ENCODE peak calls at places on chromosomes 5 and 9, in eight cellular contexts. E is heart left ventricle; X is psoas muscle; V is naive thymus-derived CD4-positive, alpha-beta T cell; F is RWPE2; Q is right lobe of liver; Z is mammary epithelial cell; H is SJSA1. J is an unnamed sample.
A peak's percentile ranks its signal among the peaks of the same experiment; 100 is the strongest.

GRCh38 chr9:114467226-114467750 is 38.0 kb downstream of the WHRN start:
- DNase-seq in E (no peak), X (no peak), V (no peak), F (no peak), Q (no peak), Z (no peak), H (no peak), J (no peak)

GRCh38 chr5:147675168-147675567 is 107.4 kb downstream of the JAKMIP2 start:
- DNase-seq in E (no peak), X (no peak), V (no peak), F (no peak), Q (no peak), Z (no peak), H (no peak), J (no peak)

GRCh38 chr9:122217640-122218039 is 11.1 kb downstream of the LHX6 start:
- DNase-seq in E (no peak), X (no peak), V (no peak), F (no peak), Q (no peak), Z (no peak), H (no peak), J (no peak)

GRCh38 chr9:13268469-13268868 is 11.0 kb downstream of the MPDZ start:
- DNase-seq in E (no peak), X (no peak), V (no peak), F (no peak), Q (no peak), Z (no peak), H (no peak), J (no peak)

GRCh38 chr9:88197781-88198345 is 59.6 kb upstream of the SPATA31C2 start:
- DNase-seq in E (no peak), X (no peak), V (no peak), F (no peak), Q (no peak), Z (peak; percentile 61), H (peak; percentile 75), J (peak; percentile 51)

GRCh38 chr5:91176288-91177016 is 206.7 kb downstream of the ARRDC3 start:
- DNase-seq in E (no peak), X (no peak), V (no peak), F (no peak), Q (no peak), Z (no peak), H (no peak), J (no peak)

GRCh38 chr9:127011772-127012171 is 97.2 kb downstream of the RALGPS1 start:
- DNase-seq in E (no peak), X (no peak), V (no peak), F (no peak), Q (no peak), Z (no peak), H (no peak), J (no peak)

GRCh38 chr5:155049569-155050383 is 36.2 kb downstream of the KIF4B start:
- DNase-seq in E (no peak), X (no peak), V (no peak), F (no peak), Q (no peak), Z (peak; percentile 9), H (no peak), J (no peak)

GRCh38 chr5:124746916-124747769 is 704 bp upstream of the ZNF608 start:
- DNase-seq in E (peak; percentile 82), X (peak; percentile 87), V (no peak), F (no peak), Q (peak; percentile 78), Z (peak; percentile 65), H (peak; percentile 71), J (peak; percentile 49)

GRCh38 chr9:126607731-126608130 is 6.0 kb upstream of the LMX1B start:
- DNase-seq in E (no peak), X (no peak), V (no peak), F (peak; percentile 20), Q (no peak), Z (no peak), H (no peak), J (no peak)

GRCh38 chr9:93136011-93136440 is 2.0 kb upstream of the NINJ1 start:
- DNase-seq in E (no peak), X (peak; percentile 69), V (no peak), F (no peak), Q (no peak), Z (no peak), H (no peak), J (no peak)

GRCh38 chr9:108219664-108220063 is 636.1 kb downstream of the ACTL7B start:
- DNase-seq in E (no peak), X (no peak), V (no peak), F (no peak), Q (no peak), Z (no peak), H (no peak), J (no peak)

GRCh38 chr5:38922199-38922598 is 76.4 kb downstream of the OSMR start:
- DNase-seq in E (no peak), X (no peak), V (peak; percentile 30), F (no peak), Q (no peak), Z (peak; percentile 33), H (peak; percentile 63), J (no peak)

GRCh38 chr9:124006448-124007156 is 5.0 kb upstream of the LHX2 start:
- DNase-seq in E (no peak), X (no peak), V (no peak), F (no peak), Q (peak; percentile 32), Z (no peak), H (no peak), J (no peak)

GRCh38 chr9:121671612-121672155 is 20.2 kb downstream of the DAB2IP start:
- DNase-seq in E (no peak), X (no peak), V (no peak), F (no peak), Q (no peak), Z (no peak), H (no peak), J (no peak)

GRCh38 chr5:115351356-115352195 is 55.1 kb upstream of the CCDC112 start:
- DNase-seq in E (no peak), X (no peak), V (no peak), F (no peak), Q (no peak), Z (peak; percentile 55), H (no peak), J (no peak)

GRCh38 chr9:95036676-95037075 is 280.8 kb downstream of the FANCC start:
- DNase-seq in E (no peak), X (no peak), V (no peak), F (no peak), Q (no peak), Z (no peak), H (no peak), J (no peak)
- H3K27ac ChIP-seq in E (no peak overlapping the region), X (peak overlapping the region; percentile 93), V (no peak overlapping the region), F (peak overlapping the region; percentile 90), Q (no peak overlapping the region), Z (peak overlapping the region; percentile 90), H (no peak overlapping the region), J (peak overlapping the region; percentile 84)

DNA sequence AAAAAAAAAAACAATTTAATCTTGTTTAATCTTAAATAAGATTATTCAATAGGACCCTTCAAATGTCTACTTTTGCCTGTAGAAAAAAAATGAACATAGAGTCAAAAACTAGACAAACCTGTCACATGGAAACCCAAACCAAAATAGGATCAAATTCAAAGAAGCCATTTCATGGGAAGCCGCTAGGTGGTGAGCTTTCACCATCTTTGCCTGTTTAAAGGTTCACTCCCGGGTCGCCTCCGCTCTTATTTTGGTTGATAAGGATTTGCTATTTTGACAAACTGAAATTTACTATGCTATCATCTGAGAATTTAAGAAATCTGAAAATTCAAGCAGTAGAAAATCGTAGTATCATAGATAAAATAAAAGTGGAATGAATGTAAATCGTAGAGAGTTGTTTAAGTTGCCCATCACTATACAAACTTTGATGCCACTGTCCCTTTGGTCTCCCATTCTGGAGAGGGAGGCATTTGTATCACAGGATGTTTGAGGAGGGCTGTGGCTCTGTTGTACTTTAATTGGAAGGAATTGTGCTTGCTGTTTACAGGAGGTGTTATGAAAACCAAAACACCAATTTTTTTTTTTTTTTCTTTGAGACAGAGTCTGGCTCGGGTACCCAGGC is 43.5 kb upstream of the DNAH5 start:
- DNase-seq in E (no peak), X (no peak), V (no peak), F (no peak), Q (no peak), Z (peak; percentile 49), H (peak; percentile 57), J (no peak)
- H3K27ac ChIP-seq in E (no peak overlapping the region), X (no peak overlapping the region), V (no peak overlapping the region), F (no peak overlapping the region), Q (no peak overlapping the region), Z (no peak overlapping the region), H (no peak overlapping the region), J (no peak overlapping the region)

GRCh38 chr5:33184367-33184766 is 256.4 kb upstream of the TARS1 start:
- DNase-seq in E (no peak), X (no peak), V (no peak), F (no peak), Q (no peak), Z (no peak), H (no peak), J (no peak)
- H3K27ac ChIP-seq in E (no peak overlapping the region), X (no peak overlapping the region), V (no peak overlapping the region), F (no peak overlapping the region), Q (no peak overlapping the region), Z (no peak overlapping the region), H (no peak overlapping the region), J (no peak overlapping the region)

GRCh38 chr5:2256646-2257288 is 374.0 kb upstream of the IRX4 start:
- DNase-seq in E (no peak), X (no peak), V (no peak), F (no peak), Q (no peak), Z (no peak), H (no peak), J (no peak)

GRCh38 chr5:2259494-2260107 is 376.9 kb upstream of the IRX4 start:
- DNase-seq in E (no peak), X (no peak), V (no peak), F (peak; percentile 48), Q (no peak), Z (no peak), H (no peak), J (no peak)

GRCh38 chr5:2258861-2259260 is 376.1 kb upstream of the IRX4 start:
- DNase-seq in E (no peak), X (no peak), V (no peak), F (no peak), Q (no peak), Z (no peak), H (no peak), J (no peak)

GRCh38 chr5:2255915-2256645 is 373.4 kb upstream of the IRX4 start:
- DNase-seq in E (no peak), X (no peak), V (no peak), F (no peak), Q (no peak), Z (no peak), H (no peak), J (no peak)

DNA sequence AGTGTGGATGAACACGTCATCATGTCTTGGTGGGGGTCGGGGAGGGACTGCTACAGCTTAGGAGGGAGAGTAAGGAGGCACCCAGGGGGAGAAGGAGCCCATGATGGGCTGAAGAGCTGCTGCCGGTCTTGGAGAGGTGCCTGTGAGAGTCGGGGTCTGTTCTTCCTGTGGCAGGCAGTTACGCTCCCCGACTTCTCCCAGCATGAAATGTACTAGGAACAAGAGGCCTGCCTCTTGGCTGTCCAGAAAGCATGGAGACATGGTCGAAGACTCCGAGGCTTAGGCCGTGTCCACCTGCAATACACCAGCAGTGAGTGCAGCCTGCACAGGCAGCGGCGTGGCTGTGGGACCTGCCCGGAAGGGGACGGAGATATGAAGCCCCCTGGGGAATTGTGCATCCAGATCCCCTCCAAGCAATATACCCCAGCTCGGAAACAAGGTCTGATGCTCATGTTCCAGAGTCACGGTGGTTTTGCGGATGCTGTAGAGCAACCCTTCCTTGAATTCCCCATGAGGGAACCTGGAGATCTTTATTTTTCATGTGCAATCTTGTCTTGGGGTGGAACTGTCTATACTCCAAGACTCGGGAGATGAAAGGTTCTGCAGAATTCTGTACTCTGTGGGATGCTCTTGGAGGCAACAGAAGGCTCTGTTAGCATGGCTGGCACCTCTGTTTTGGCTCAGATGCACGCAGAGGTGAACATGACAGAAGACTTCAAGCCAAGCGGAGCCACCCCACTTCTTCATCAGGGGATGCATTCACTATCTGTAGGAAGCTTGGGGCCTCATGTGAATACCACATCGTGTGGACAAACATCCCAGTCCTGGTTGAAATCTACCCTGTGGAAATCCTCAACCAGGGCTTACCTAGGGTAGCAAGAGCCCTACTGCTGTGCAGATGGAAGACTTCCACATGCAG is 374.9 kb upstream of the IRX4 start:
- DNase-seq in E (no peak), X (no peak), V (no peak), F (peak; percentile 49), Q (no peak), Z (no peak), H (no peak), J (no peak)
- H3K27ac ChIP-seq in E (no peak overlapping the region), X (no peak overlapping the region), V (no peak overlapping the region), F (no peak overlapping the region), Q (no peak overlapping the region), Z (no peak overlapping the region), H (no peak overlapping the region), J (no peak overlapping the region)

J was measured in epithelial cell of prostate.